ENCODE peak calls at places on chromosomes 4 and X, in five cellular contexts. L is K562, X is hepatocyte, G is HepG2, K is GM23338. P is an unnamed sample.

GRCh38 chrX:129679856-129680255 is 25.1 kb upstream of the APLN start:
- DNase-seq in L (no peak), X (no peak), G (no peak), K (no peak), P (no peak)

GRCh38 chr4:151674804-151675290 is 86.0 kb downstream of the GATB start:
- DNase-seq in L (no peak), X (peak; percentile 83), G (no peak), K (peak; percentile 87), P (peak; percentile 56)

GRCh38 chr4:143381171-143382118 is 44.8 kb downstream of the GAB1 start:
- DNase-seq in L (peak; percentile 61), X (peak; percentile 58), G (no peak), K (peak; percentile 31), P (peak; percentile 89)

GRCh38 chr4:186900232-186900900 is 176.7 kb upstream of the FAT1 start:
- DNase-seq in L (peak; percentile 70), X (no peak), G (no peak), K (no peak), P (peak; percentile 88)

GRCh38 chr4:34108456-34108855 is 2135.9 kb downstream of the ARAP2 start:
- DNase-seq in L (no peak), X (no peak), G (no peak), K (no peak), P (peak; percentile 41)

GRCh38 chr4:183876268-183876934 is 28.7 kb upstream of the STOX2 start:
- DNase-seq in L (no peak), X (peak; percentile 70), G (no peak), K (no peak), P (peak; percentile 88)

GRCh38 chrX:46912673-46913491 is 661 bp downstream of the JADE3 start:
- DNase-seq in L (peak; percentile 52), X (peak; percentile 66), G (peak; percentile 39), K (peak; percentile 76), P (no peak)

GRCh38 chr4:74056114-74056857 is 17.8 kb upstream of the CXCL3 start:
- DNase-seq in L (peak; percentile 78), X (no peak), G (no peak), K (peak; percentile 35), P (peak; percentile 54)

GRCh38 chr4:99670409-99671073 is 12.9 kb upstream of the C4orf54 start:
- DNase-seq in L (peak; percentile 53), X (no peak), G (no peak), K (no peak), P (no peak)

GRCh38 chrX:103276581-103277002 is at the start of gene TCEAL5:
- DNase-seq in L (no peak), X (no peak), G (no peak), K (peak; percentile 22), P (no peak)
- TF ChIP-seq EZH2 in L (no peak), X (no peak), G (no peak), K (no peak), P (no peak)

GRCh38 chr4:83267835-83268475 is 16.6 kb downstream of the COQ2 start:
- DNase-seq in L (no peak), X (no peak), G (no peak), K (no peak), P (no peak)
- H3K36me3 ChIP-seq in L (peaks cover 23% of the 10 kb centered on the region), X (no peaks in the 10 kb centered on the region), G (peaks cover 2% of the 10 kb centered on the region), K (peaks cover 5% of the 10 kb centered on the region), P (peaks cover 4% of the 10 kb centered on the region)

DNA sequence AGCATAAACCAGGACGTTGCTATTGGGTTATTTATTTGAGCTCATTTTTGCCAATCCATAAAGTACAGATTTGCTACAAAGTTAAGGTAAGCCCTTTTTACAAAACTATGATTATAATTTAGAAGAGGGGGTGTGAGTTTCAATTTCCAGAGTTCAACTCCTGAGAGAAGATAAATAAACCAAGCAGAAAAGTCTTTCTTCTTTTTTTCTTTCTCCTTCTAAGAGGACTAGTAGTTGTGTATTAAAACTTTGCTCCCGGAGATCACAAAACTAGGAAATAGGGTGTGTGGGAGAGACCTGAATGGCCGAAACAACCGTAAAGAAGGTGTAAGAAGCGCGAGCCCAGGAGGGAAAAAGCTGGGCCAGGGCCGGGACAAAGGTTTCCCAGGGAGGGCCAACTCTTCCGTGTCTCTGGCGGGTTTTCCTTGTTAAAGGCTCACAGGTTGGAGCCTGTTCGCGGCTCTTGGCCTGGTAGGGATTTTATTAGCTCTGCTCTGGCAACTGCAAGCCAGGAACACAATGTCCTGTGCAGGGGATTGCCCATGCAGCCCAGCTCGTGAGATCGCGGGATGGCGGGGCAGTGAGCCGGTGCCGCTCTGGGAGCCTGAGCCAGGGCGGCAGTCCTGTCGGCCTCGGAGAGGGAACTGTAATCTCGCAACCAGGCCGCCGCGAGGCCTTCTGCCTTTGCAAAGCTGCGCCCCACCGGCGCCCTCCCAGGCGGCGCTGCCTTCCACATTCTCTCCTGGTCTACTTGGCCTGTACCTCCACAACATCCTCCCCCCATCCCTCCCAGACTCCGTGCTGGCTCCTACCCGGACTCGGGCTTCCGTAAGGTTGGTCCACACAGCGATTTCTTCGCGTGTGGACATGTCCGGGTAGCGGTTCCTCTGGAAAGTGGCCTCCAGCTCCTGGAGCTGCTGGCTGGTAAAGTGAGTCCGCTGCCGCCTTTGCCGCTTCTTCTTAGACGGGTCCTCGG is 2.2 kb downstream of the PITX2 start:
- DNase-seq in L (peak; percentile 12), X (peak; percentile 76), G (no peak), K (peak; percentile 88), P (peak; percentile 11)
- TF ChIP-seq EZH2 in L (no peak), X (no peak), G (no peak), K (peak; percentile 72), P (peak; percentile 87)

GRCh38 chr4:3514221-3514780 is 17.9 kb downstream of the LRPAP1 start:
- DNase-seq in L (no peak), X (no peak), G (no peak), K (no peak), P (no peak)
- H3K36me3 ChIP-seq in L (peaks cover 91% of the 10 kb centered on the region), X (no peaks in the 10 kb centered on the region), G (peaks cover 26% of the 10 kb centered on the region), K (peaks cover 6% of the 10 kb centered on the region), P (peaks cover 3% of the 10 kb centered on the region)

GRCh38 chr4:72536443-72536842 is 32.6 kb downstream of the ADAMTS3 start:
- DNase-seq in L (no peak), X (no peak), G (no peak), K (no peak), P (no peak)
- TF ChIP-seq EZH2 in L (no peak), X (no peak), G (no peak), K (no peak), P (no peak)

GRCh38 chr4:128827280-128827679 is 17.8 kb downstream of the JADE1 start:
- DNase-seq in L (no peak), X (no peak), G (no peak), K (no peak), P (no peak)

GRCh38 chr4:128830906-128831525 is 21.5 kb downstream of the JADE1 start:
- DNase-seq in L (no peak), X (no peak), G (no peak), K (no peak), P (no peak)

GRCh38 chr4:128835498-128836222 is 26.2 kb downstream of the JADE1 start:
- DNase-seq in L (no peak), X (no peak), G (no peak), K (no peak), P (no peak)

GRCh38 chr4:128832253-128832641 is 22.7 kb downstream of the JADE1 start:
- DNase-seq in L (no peak), X (no peak), G (no peak), K (no peak), P (no peak)

DNA sequence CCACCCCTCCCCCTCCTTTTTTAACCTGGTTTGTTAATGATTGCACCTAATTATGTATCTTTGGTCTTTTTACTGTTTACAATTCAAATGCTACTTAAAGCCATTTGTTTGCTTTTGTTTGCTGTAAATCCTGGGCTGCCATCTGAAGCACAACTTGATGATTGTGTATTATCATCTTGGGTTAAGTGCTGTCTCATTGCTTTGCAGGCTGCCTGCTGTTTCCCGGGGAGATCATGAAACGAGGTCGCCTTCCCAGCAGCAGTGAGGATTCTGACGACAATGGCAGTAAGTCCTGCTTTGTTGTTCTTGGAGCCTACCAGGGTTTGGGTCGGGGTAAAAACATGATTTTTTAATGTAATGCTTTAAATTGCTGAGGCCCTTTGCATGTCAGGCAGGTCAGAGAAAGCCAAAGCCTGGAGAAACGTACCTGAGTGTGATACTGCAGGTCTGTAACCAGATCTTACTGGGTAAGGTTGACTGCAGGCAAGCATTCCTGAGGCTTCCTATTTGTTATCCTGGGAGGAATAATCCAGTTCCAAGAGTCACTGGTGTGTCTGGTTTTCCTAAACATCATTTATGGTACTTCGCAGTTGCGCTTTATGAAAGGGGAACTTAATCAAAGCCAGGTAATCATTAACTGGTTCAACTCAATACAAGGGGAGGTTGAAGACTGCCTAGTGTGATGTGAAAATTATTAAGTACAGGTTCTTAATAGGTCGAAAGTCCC is 22.2 kb downstream of the JADE1 start:
- DNase-seq in L (no peak), X (peak; percentile 49), G (peak; percentile 57), K (peak; percentile 58), P (peak; percentile 49)
- H3K36me3 ChIP-seq in L (peaks cover 64% of the 10 kb centered on the region), X (no peaks in the 10 kb centered on the region), G (peaks cover 11% of the 10 kb centered on the region), K (peaks cover 45% of the 10 kb centered on the region), P (no peaks in the 10 kb centered on the region)

GRCh38 chr4:145481164-145481941 is at the start of gene SMAD1:
- DNase-seq in L (peak; percentile 6), X (peak; percentile 91), G (peak; percentile 53), K (peak; percentile 84), P (peak; percentile 74)
- TF ChIP-seq EZH2 in L (no peak), X (no peak), G (no peak), K (no peak), P (no peak)

DNA sequence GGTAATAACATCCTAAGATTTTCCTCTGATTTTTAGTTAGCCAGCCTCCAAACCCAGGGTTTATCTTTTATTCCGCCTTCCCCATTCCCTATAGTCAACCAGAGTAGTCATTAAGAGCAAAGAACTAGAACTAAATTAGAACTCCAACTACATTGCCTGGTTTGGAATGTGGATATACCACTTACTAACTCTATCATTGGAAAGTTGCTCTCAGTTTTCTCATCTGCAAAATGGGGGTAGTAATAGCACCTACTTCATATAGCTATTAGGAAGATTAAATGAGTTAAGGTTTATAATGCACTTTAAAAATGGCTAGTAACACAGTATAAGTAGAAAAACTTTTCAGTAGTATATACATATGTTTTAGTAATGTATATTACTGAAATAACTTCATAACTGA is 63.7 kb downstream of the ZAR1 start:
- DNase-seq in L (no peak), X (no peak), G (no peak), K (no peak), P (no peak)
- H3K36me3 ChIP-seq in L (peaks cover 44% of the 10 kb centered on the region), X (no peaks in the 10 kb centered on the region), G (peaks cover 8% of the 10 kb centered on the region), K (peaks cover 16% of the 10 kb centered on the region), P (peaks cover 24% of the 10 kb centered on the region)

P was measured in astrocyte.